ENCODE peak calls at places on chromosomes 12 and 14, in four cellular contexts. G, J, T and F are unnamed samples.

GRCh38 chr14:94559638-94560290 is 1.5 kb upstream of the SERPINA4 start:
- DNase-seq in T (no peak), J (no peak), G (no peak), F (no peak)

GRCh38 chr12:69898236-69898635 is 73.2 kb downstream of the MYRFL start:
- DNase-seq in T (no peak), J (no peak), G (no peak), F (no peak)

GRCh38 chr12:108375986-108376663 is 37.0 kb upstream of the CMKLR1 start:
- DNase-seq in G (no peak), T (no peak), J (no peak), F (no peak)

GRCh38 chr12:108800591-108800990 is 56.8 kb downstream of the SSH1 start:
- DNase-seq in T (no peak), G (no peak), J (no peak), F (no peak)

GRCh38 chr12:117121456-117121855 is 22.2 kb upstream of the TESC start:
- DNase-seq in G (no peak), T (no peak), J (no peak), F (no peak)

GRCh38 chr12:51760231-51760630 is 88.3 kb downstream of the FIGNL2 start:
- DNase-seq in T (no peak), J (no peak), G (no peak), F (no peak)

GRCh38 chr14:22560638-22561365 is 28.2 kb downstream of the DAD1 start:
- DNase-seq in G (no peak), J (no peak), T (no peak), F (no peak)

GRCh38 chr12:42143401-42144173 is 1.1 kb downstream of the GXYLT1 start:
- DNase-seq in J (no peak), T (no peak), G (peak; percentile 36), F (no peak)

GRCh38 chr12:106868982-106869381 is 86.7 kb upstream of the TMEM263 start:
- DNase-seq in G (no peak), T (no peak), J (no peak), F (no peak)

GRCh38 chr14:98651042-98651441 is 621.0 kb downstream of the BCL11B start:
- DNase-seq in G (no peak), J (no peak), T (no peak), F (no peak)

GRCh38 chr14:79842270-79842669 is 369.0 kb downstream of the DIO2 start:
- DNase-seq in T (no peak), G (no peak), J (peak; percentile 48), F (no peak)

GRCh38 chr12:12804011-12804410 is 9.1 kb upstream of the DDX47 start:
- DNase-seq in G (no peak), T (no peak), J (no peak), F (no peak)

GRCh38 chr12:65313704-65314317 is 35.3 kb downstream of the MSRB3 start:
- DNase-seq in J (no peak), G (peak; percentile 34), T (no peak), F (no peak)

GRCh38 chr12:110179291-110179690 is 55.1 kb downstream of the IFT81 start:
- DNase-seq in G (no peak), T (no peak), J (no peak), F (no peak)

GRCh38 chr14:51386983-51387730 is 147.1 kb downstream of the TMX1 start:
- DNase-seq in T (no peak), J (no peak), G (no peak), F (no peak)

GRCh38 chr12:57940915-57941164 is 527 bp upstream of the ATP23 start:
- DNase-seq in T (no peak), G (no peak), J (no peak), F (no peak)

GRCh38 chr12:6452245-6452731 is 446 bp downstream of the TAPBPL start:
- DNase-seq in T (no peak), G (peak; percentile 31), J (peak; percentile 39), F (no peak)

GRCh38 chr12:131933387-131933786 is 4.3 kb downstream of the PUS1 start:
- DNase-seq in T (no peak), G (no peak), J (no peak), F (no peak)

GRCh38 chr14:70168401-70168800 is 20.4 kb downstream of the SLC8A3 start:
- DNase-seq in J (no peak), G (peak; percentile 96), T (no peak), F (no peak)

GRCh38 chr14:79100578-79100977 is 930.4 kb downstream of the NRXN3 start:
- DNase-seq in J (no peak), T (no peak), G (no peak), F (no peak)

GRCh38 chr12:92926549-92926948 is 2.5 kb downstream of the EEA1 start:
- DNase-seq in J (no peak), T (no peak), G (no peak), F (no peak)

GRCh38 chr12:65779091-65779642 is 45.1 kb upstream of the HMGA2 start:
- DNase-seq in J (no peak), T (no peak), G (no peak), F (no peak)

GRCh38 chr12:120229071-120229582 is 28.2 kb upstream of the RPLP0 start:
- DNase-seq in J (no peak), G (peak; percentile 23), T (no peak), F (no peak)

GRCh38 chr12:54870617-54871016 is 16.3 kb downstream of the MUCL1 start:
- DNase-seq in J (no peak), G (no peak), T (no peak), F (no peak)

GRCh38 chr12:114976959-114977358 is 293.0 kb upstream of the TBX3 start:
- DNase-seq in G (no peak), J (no peak), T (no peak), F (no peak)

GRCh38 chr14:102018251-102018650 is 53.9 kb downstream of the DYNC1H1 start:
- DNase-seq in T (no peak), G (no peak), J (no peak), F (no peak)

GRCh38 chr12:98725481-98726247 is 80.6 kb downstream of the APAF1 start:
- DNase-seq in J (no peak), T (no peak), G (peak; percentile 82), F (no peak)

GRCh38 chr14:74526854-74527585 is 33.5 kb downstream of the ISCA2 start:
- DNase-seq in J (no peak), T (no peak), G (no peak), F (no peak)